ENCODE peak calls at places on chromosome 12, in seven cellular contexts. N is prostate gland, F is ovary, X is esophagus squamous epithelium, T is stomach, S is right lobe of liver, C is GM12878. E is an unnamed sample. For H3K4me1, the result is how much of the 10 kb centered on the place peaks cover.

GRCh38 chr12:92971869-92972524 is 42.9 kb upstream of the EEA1 start:
- DNase-seq in T (no peak), F (no peak), X (no peak), N (no peak), C (no peak), S (no peak), E (no peak)

GRCh38 chr12:49538740-49539403 is at the start of gene KCNH3:
- DNase-seq in X (peak), F (peak), S (peak), N (peak), T (peak), C (no peak), E (peak)

GRCh38 chr12:80196419-80196818 is 97.1 kb downstream of the OTOGL start:
- DNase-seq in S (no peak), N (no peak), C (no peak), T (no peak), F (no peak), X (no peak), E (no peak)

GRCh38 chr12:89733579-89734201 is 25.1 kb upstream of the ATP2B1 start:
- DNase-seq in X (no peak), C (no peak), T (no peak), F (no peak), N (no peak), S (no peak), E (no peak)

GRCh38 chr12:109680521-109681030 is 33.0 kb upstream of the FAM222A start:
- DNase-seq in T (peak), X (no peak), S (peak), N (peak), F (no peak), C (no peak), E (peak)

GRCh38 chr12:75986001-75986739 is 45.4 kb downstream of the PHLDA1 start:
- DNase-seq in S (no peak), N (no peak), T (no peak), F (no peak), X (no peak), C (no peak), E (peak)

GRCh38 chr12:131408484-131408883 is 302.4 kb upstream of the SFSWAP start:
- DNase-seq in S (no peak), X (no peak), F (no peak), N (no peak), T (no peak), C (no peak), E (no peak)

GRCh38 chr12:14774944-14775651 is 28.2 kb downstream of the WBP11 start:
- DNase-seq in F (peak), C (no peak), T (peak), S (peak), X (no peak), N (peak), E (peak)

GRCh38 chr12:58176296-58176869 is 235.0 kb downstream of the ATP23 start:
- DNase-seq in S (no peak), X (no peak), N (peak), F (no peak), C (no peak), T (peak), E (peak)

GRCh38 chr12:542290-543113 is 82.8 kb downstream of the B4GALNT3 start:
- DNase-seq in X (no peak), N (no peak), F (no peak), C (no peak), S (no peak), T (no peak), E (no peak)

GRCh38 chr12:1676043-1676442 is 14.8 kb upstream of the ADIPOR2 start:
- DNase-seq in S (no peak), T (no peak), C (no peak), N (no peak), F (no peak), X (no peak), E (no peak)

GRCh38 chr12:100842156-100842555 is 47.6 kb downstream of the ANO4 start:
- DNase-seq in F (no peak), C (no peak), S (no peak), T (no peak), X (no peak), N (no peak), E (no peak)

GRCh38 chr12:46523863-46524770 is 151.5 kb upstream of the SLC38A2 start:
- DNase-seq in C (no peak), F (no peak), X (no peak), S (no peak), N (no peak), T (no peak), E (no peak)

GRCh38 chr12:32170437-32170998 is 63.9 kb downstream of the BICD1 start:
- DNase-seq in F (no peak), C (no peak), S (no peak), N (no peak), T (no peak), X (no peak), E (no peak)

GRCh38 chr12:83216230-83216629 is 529.5 kb downstream of the TMTC2 start:
- DNase-seq in C (no peak), X (no peak), S (no peak), N (no peak), F (no peak), T (no peak), E (no peak)

GRCh38 chr12:57693317-57693658 is 644 bp upstream of the OS9 start:
- DNase-seq in X (no peak), C (no peak), F (no peak), T (no peak), N (no peak), S (no peak), E (no peak)

GRCh38 chr12:121530600-121531355 is 50.0 kb downstream of the KDM2B start:
- DNase-seq in T (peak), X (peak), N (no peak), F (peak), C (no peak), S (no peak), E (peak)

GRCh38 chr12:18158774-18159557 is 69.0 kb upstream of the RERGL start:
- DNase-seq in S (no peak), C (no peak), T (no peak), X (no peak), F (no peak), N (no peak), E (peak)

GRCh38 chr12:7872565-7873304 is at the start of gene SLC2A14:
- DNase-seq in X (no peak), T (no peak), S (no peak), F (no peak), N (no peak), C (no peak), E (no peak)

GRCh38 chr12:56256326-56256960 is 1.7 kb downstream of the ANKRD52 start:
- DNase-seq in S (no peak), N (no peak), C (no peak), F (no peak), T (no peak), X (no peak), E (no peak)

GRCh38 chr12:2958432-2959193 is 584 bp upstream of the TEAD4 start:
- DNase-seq in T (peak), S (peak), N (peak), C (no peak), X (no peak), F (peak), E (peak)

GRCh38 chr12:102757874-102758244 is 159.2 kb downstream of the PAH start:
- DNase-seq in N (no peak), S (no peak), F (no peak), T (no peak), X (no peak), C (no peak), E (no peak)

GRCh38 chr12:23611320-23611719 is 338.1 kb downstream of the SOX5 start:
- DNase-seq in X (no peak), N (no peak), S (no peak), T (no peak), F (no peak), C (no peak), E (no peak)

GRCh38 chr12:4141344-4142270 is 132.0 kb upstream of the CCND2 start:
- DNase-seq in T (no peak), X (no peak), C (no peak), F (no peak), S (peak), N (no peak), E (no peak)

GRCh38 chr12:68405292-68405900 is 73.2 kb upstream of the MDM1 start:
- DNase-seq in C (no peak), T (no peak), S (no peak), X (no peak), F (no peak), N (no peak), E (no peak)

GRCh38 chr12:95605087-95605486 is 53.8 kb upstream of the USP44 start:
- DNase-seq in C (no peak), N (no peak), T (no peak), F (no peak), S (no peak), X (no peak), E (no peak)

GRCh38 chr12:120903382-120903817 is 758 bp downstream of the SPPL3 start:
- DNase-seq in N (peak), S (peak), F (peak), T (peak), C (peak), X (no peak), E (peak)

GRCh38 chr12:132393245-132393795 is 63.9 kb upstream of the GALNT9 start:
- DNase-seq in F (no peak), X (no peak), N (no peak), T (no peak), C (no peak), S (no peak), E (no peak)

GRCh38 chr12:27083861-27084271 is 1.5 kb upstream of the C12orf71 start:
- DNase-seq in X (no peak), F (no peak), S (no peak), C (no peak), T (no peak), N (no peak), E (no peak)

GRCh38 chr12:80282226-80282625 is 161.8 kb upstream of the PTPRQ start:
- DNase-seq in S (no peak), X (no peak), N (no peak), T (no peak), C (no peak), F (no peak), E (no peak)

GRCh38 chr12:97555547-97556200 is 93.1 kb downstream of the RMST start:
- DNase-seq in C (no peak), F (no peak), N (no peak), X (no peak), T (no peak), S (no peak), E (no peak)

GRCh38 chr12:70644836-70645235 is 7.6 kb upstream of the PTPRB start:
- DNase-seq in N (no peak), C (no peak), T (no peak), S (no peak), F (no peak), X (no peak), E (no peak)

GRCh38 chr12:98973395-98973794 is 328.3 kb downstream of the APAF1 start:
- DNase-seq in F (no peak), X (no peak), N (no peak), S (no peak), T (no peak), C (no peak), E (no peak)

GRCh38 chr12:12562016-12562483 is 613 bp downstream of the DUSP16 start:
- DNase-seq in N (no peak), C (no peak), S (no peak), F (peak), T (no peak), X (no peak), E (peak)

GRCh38 chr12:51269174-51270066 is 795 bp downstream of the SMAGP start:
- DNase-seq in X (no peak), N (peak), F (peak), T (peak), C (no peak), S (peak), E (peak)

GRCh38 chr12:51265024-51265423 is 5.2 kb downstream of the SMAGP start:
- DNase-seq in N (no peak), S (no peak), C (peak), T (no peak), X (no peak), F (no peak), E (no peak)

GRCh38 chr12:51270847-51271518 is 768 bp upstream of the SMAGP start:
- DNase-seq in S (no peak), C (no peak), F (no peak), N (no peak), X (no peak), T (no peak), E (peak)

GRCh38 chr12:51275088-51275487 is 4.9 kb upstream of the SMAGP start:
- DNase-seq in T (no peak), S (no peak), N (no peak), C (no peak), F (no peak), X (no peak), E (no peak)

GRCh38 chr12:51270067-51270846 is at the start of gene SMAGP:
- DNase-seq in T (peak), N (peak), X (no peak), S (peak), C (no peak), F (peak), E (peak)
- TF ChIP-seq POLR2A in T (no peak), N (peak), X (no peak), S (peak), C (no peak), F (no peak), E (peak)

GRCh38 chr12:53201639-53202038 is 5.4 kb downstream of the ITGB7 start:
- DNase-seq in F (no peak), T (no peak), N (no peak), C (no peak), X (no peak), S (no peak), E (no peak)
- H3K4me1 ChIP-seq in F (under half), T (under half), N (under half), C (under half), X (under half), S (under half), E (under half)

DNA sequence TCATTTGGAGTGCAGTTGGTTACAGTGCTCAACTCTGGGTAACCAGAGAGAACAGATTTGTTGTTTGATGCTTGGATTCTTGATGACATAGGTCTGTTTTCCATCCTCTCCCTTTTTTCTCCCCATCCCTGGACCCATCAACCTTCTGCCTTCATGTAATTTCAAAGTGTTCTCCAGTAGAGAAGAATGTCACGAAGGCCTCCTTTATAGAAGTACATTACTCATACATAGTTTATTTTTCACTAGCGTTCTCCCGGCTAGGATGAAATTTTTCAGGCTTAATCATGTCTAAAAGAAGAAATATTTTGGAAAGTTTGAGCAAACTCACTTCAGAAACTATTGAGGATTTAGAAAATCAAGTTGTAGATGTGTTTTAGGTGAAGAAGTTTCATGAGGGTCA is 20.9 kb upstream of the APPL2 start:
- DNase-seq in T (no peak), C (no peak), S (no peak), X (no peak), F (no peak), N (no peak), E (no peak)
- H3K4me3 ChIP-seq in T (no peak), C (no peak), S (no peak), X (no peak), F (no peak), N (no peak), E (no peak)

GRCh38 chr12:30695327-30696102 is at the start of gene IPO8:
- DNase-seq in C (peak), X (peak), F (peak), N (peak), S (peak), T (peak), E (peak)
- TF ChIP-seq POLR2A in C (peak), X (no peak), F (peak), N (no peak), S (peak), T (no peak), E (peak)